ENCODE peak calls at places on chromosomes 7 and 10, in ten cellular contexts. L is A549, W is H9, B is heart left ventricle, D is Peyer's patch, Z is hepatocyte, X is right lobe of liver, P is endothelial cell of umbilical vein, S is psoas muscle, A is body of pancreas. E is an unnamed sample.
A peak's percentile ranks its signal among the peaks of the same experiment; 100 is the strongest.

GRCh38 chr7:48042216-48042615 is 6.9 kb downstream of the C7orf57 start:
- DNase-seq in L (no peak), W (no peak), B (no peak), D (no peak), Z (no peak), X (no peak), P (peak; percentile 23), S (no peak), A (no peak), E (no peak)

GRCh38 chr7:18936265-18936664 is 181.2 kb downstream of the TWIST1 start:
- DNase-seq in L (no peak), W (no peak), B (no peak), D (no peak), Z (no peak), X (no peak), P (no peak), S (no peak), A (no peak), E (no peak)

GRCh38 chr10:118028619-118029018 is 18.1 kb downstream of the RAB11FIP2 start:
- DNase-seq in L (no peak), W (no peak), B (no peak), D (no peak), Z (no peak), X (no peak), P (no peak), S (no peak), A (no peak), E (no peak)

GRCh38 chr7:96322373-96322695 is 436 bp upstream of the SLC25A13 start:
- DNase-seq in L (no peak), W (no peak), B (no peak), D (no peak), Z (no peak), X (no peak), P (no peak), S (no peak), A (no peak), E (no peak)

GRCh38 chr10:126504051-126504760 is 115.9 kb upstream of the ADAM12 start:
- DNase-seq in L (peak; percentile 74), W (peak; percentile 70), B (peak; percentile 23), D (no peak), Z (peak; percentile 67), X (no peak), P (peak; percentile 47), S (no peak), A (peak; percentile 56), E (peak; percentile 29)

GRCh38 chr7:131959106-131959812 is 402.8 kb upstream of the PODXL start:
- DNase-seq in L (no peak), W (no peak), B (no peak), D (no peak), Z (no peak), X (no peak), P (no peak), S (peak; percentile 76), A (no peak), E (no peak)

GRCh38 chr7:381211-382117 is 91.5 kb downstream of the FOXL3 start:
- DNase-seq in L (no peak), W (peak; percentile 23), B (peak; percentile 4), D (peak; percentile 45), Z (no peak), X (peak; percentile 11), P (no peak), S (peak; percentile 44), A (no peak), E (no peak)

GRCh38 chr10:46525177-46525823 is 31.2 kb downstream of the GPRIN2 start:
- DNase-seq in L (peak; percentile 96), W (no peak), B (no peak), D (peak; percentile 44), Z (no peak), X (peak; percentile 16), P (peak; percentile 46), S (peak; percentile 3), A (no peak), E (no peak)

GRCh38 chr10:98963608-98964007 is 272.0 kb downstream of the HPSE2 start:
- DNase-seq in L (no peak), W (no peak), B (no peak), D (no peak), Z (no peak), X (no peak), P (no peak), S (no peak), A (no peak), E (no peak)

GRCh38 chr10:78335371-78335690 is 301.7 kb downstream of the RPS24 start:
- DNase-seq in L (no peak), W (no peak), B (no peak), D (no peak), Z (no peak), X (no peak), P (no peak), S (no peak), A (no peak), E (no peak)

GRCh38 chr7:151091431-151091830 is 5.2 kb downstream of the AGAP3 start:
- DNase-seq in L (peak; percentile 56), W (peak; percentile 71), B (no peak), D (peak; percentile 85), Z (peak; percentile 57), X (no peak), P (peak; percentile 26), S (no peak), A (peak; percentile 69), E (peak; percentile 42)

GRCh38 chr10:77591238-77591880 is 46.2 kb downstream of the KCNMA1 start:
- DNase-seq in L (no peak), W (no peak), B (no peak), D (no peak), Z (no peak), X (no peak), P (no peak), S (no peak), A (no peak), E (no peak)

GRCh38 chr7:34823650-34824258 is 165.7 kb downstream of the NPSR1 start:
- DNase-seq in L (peak; percentile 56), W (peak; percentile 46), B (no peak), D (peak; percentile 77), Z (peak; percentile 68), X (peak; percentile 53), P (peak; percentile 45), S (peak; percentile 51), A (peak; percentile 46), E (peak; percentile 36)

GRCh38 chr10:103053659-103054581 is 135.8 kb downstream of the CNNM2 start:
- DNase-seq in L (peak; percentile 85), W (peak; percentile 82), B (peak; percentile 62), D (peak; percentile 82), Z (peak; percentile 84), X (peak; percentile 80), P (peak; percentile 57), S (peak; percentile 60), A (peak; percentile 63), E (no peak)

GRCh38 chr10:114682121-114682520 is 24.0 kb upstream of the ABLIM1 start:
- DNase-seq in L (no peak), W (no peak), B (no peak), D (no peak), Z (no peak), X (no peak), P (no peak), S (no peak), A (no peak), E (no peak)

GRCh38 chr7:158113321-158114025 is 474.1 kb downstream of the PTPRN2 start:
- DNase-seq in L (no peak), W (no peak), B (no peak), D (no peak), Z (no peak), X (no peak), P (no peak), S (no peak), A (no peak), E (no peak)

GRCh38 chr7:77327067-77327931 is 88.8 kb downstream of the GSAP start:
- DNase-seq in L (no peak), W (no peak), B (no peak), D (no peak), Z (peak; percentile 65), X (peak; percentile 57), P (peak; percentile 21), S (no peak), A (peak; percentile 67), E (no peak)

GRCh38 chr7:21903074-21903786 is 42.5 kb downstream of the CDCA7L start:
- DNase-seq in L (no peak), W (no peak), B (no peak), D (no peak), Z (no peak), X (no peak), P (no peak), S (no peak), A (no peak), E (no peak)
- H3K27ac ChIP-seq in L (no peak overlapping the region), W (no peak overlapping the region), B (no peak overlapping the region), D (no peak overlapping the region), Z (no peak overlapping the region), X (no peak overlapping the region), P (peak overlapping the region; percentile 32), S (no peak overlapping the region), A (no peak overlapping the region), E (no peak overlapping the region)

GRCh38 chr7:153503093-153503492 is 549.1 kb upstream of the DPP6 start:
- DNase-seq in L (no peak), W (no peak), B (no peak), D (no peak), Z (no peak), X (no peak), P (no peak), S (no peak), A (no peak), E (no peak)
- H3K27ac ChIP-seq in L (no peak overlapping the region), W (no peak overlapping the region), B (no peak overlapping the region), D (no peak overlapping the region), Z (no peak overlapping the region), X (no peak overlapping the region), P (no peak overlapping the region), S (no peak overlapping the region), A (no peak overlapping the region), E (no peak overlapping the region)

DNA sequence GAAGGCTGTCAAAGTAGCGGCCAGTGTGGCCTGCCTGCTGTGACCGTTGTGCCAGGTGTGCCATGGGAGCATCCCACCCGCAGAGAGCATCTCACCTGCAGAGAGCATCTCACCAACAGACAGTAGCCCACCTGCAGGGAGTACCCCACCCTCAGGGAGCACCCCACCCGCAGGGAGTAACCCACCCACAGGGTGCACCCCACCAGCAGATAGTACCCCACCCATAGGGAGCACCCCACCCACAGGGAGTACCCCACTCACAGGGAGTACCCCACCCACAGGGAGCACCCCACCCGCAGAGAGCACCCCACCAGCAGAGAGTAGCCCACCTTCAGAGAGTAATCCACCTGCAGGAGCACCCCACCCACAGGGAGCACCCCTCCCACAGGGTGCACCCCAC is 476.5 kb downstream of the TCERG1L start:
- DNase-seq in L (no peak), W (no peak), B (no peak), D (no peak), Z (no peak), X (no peak), P (no peak), S (no peak), A (no peak), E (no peak)
- H3K27ac ChIP-seq in L (no peak overlapping the region), W (no peak overlapping the region), B (no peak overlapping the region), D (no peak overlapping the region), Z (no peak overlapping the region), X (no peak overlapping the region), P (no peak overlapping the region), S (no peak overlapping the region), A (no peak overlapping the region), E (no peak overlapping the region)

DNA sequence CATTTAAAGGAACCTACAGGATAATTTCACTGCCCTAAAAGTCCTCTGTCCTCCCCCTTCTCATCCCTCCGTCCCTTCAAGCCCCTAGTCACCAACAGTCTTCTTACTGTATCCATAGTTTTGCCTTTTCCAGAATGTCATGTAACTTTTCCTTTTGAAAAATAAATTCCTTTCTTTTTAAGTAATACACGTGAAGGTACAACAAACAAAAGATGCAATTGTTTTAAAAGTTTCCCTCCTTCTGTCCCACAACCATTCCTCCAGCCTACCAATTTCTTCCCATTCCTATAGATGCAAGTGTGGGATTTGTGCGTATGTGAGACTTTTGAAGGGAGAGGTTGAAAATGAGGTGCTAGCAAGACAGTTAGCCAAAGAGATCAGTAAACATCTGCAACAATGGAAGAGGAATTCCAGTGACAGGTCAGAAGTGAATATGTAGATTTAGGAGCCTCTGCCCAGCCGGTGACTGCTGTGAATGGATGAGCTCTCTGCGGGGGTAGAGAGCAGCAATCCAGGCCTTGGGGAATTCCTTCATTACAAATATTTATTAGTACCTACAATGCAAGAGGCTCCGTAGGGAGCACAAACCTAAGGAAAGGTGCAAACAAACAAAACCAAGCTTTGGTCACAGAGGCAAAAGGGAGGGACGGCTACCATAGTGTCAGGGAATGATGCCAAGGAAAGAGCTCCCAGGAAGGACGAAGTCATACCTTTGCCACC is 243.6 kb downstream of the SKIDA1 start:
- DNase-seq in L (peak; percentile 85), W (peak; percentile 91), B (no peak), D (no peak), Z (no peak), X (no peak), P (no peak), S (no peak), A (no peak), E (no peak)
- H3K27ac ChIP-seq in L (peak overlapping the region; percentile 85), W (peak overlapping the region; percentile 99), B (no peak overlapping the region), D (no peak overlapping the region), Z (no peak overlapping the region), X (no peak overlapping the region), P (no peak overlapping the region), S (no peak overlapping the region), A (no peak overlapping the region), E (no peak overlapping the region)

E was measured in OCI-LY7.